ENCODE peak calls at places on chromosome 3, in eight cellular contexts. I, B, R, H, P, G, W and Z are unnamed samples.

GRCh38 chr3:9226326-9226725 is 23.1 kb downstream of the SRGAP3 start:
- DNase-seq in I (no peak), B (no peak), R (peak), H (no peak), P (no peak), G (no peak), W (peak), Z (no peak)

GRCh38 chr3:3119393-3119851 is 7.3 kb upstream of the TRNT1 start:
- DNase-seq in I (no peak), B (peak), R (no peak), H (no peak), P (no peak), G (no peak), W (no peak), Z (no peak)

GRCh38 chr3:167913218-167913902 is 177.8 kb downstream of the SERPINI1 start:
- DNase-seq in I (no peak), B (peak), R (no peak), H (no peak), P (no peak), G (no peak), W (no peak), Z (no peak)

GRCh38 chr3:57939776-57940175 is 68.4 kb upstream of the FLNB start:
- DNase-seq in I (no peak), B (no peak), R (no peak), H (no peak), P (no peak), G (no peak), W (no peak), Z (no peak)

GRCh38 chr3:58237940-58238681 is 519 bp downstream of the ABHD6 start:
- DNase-seq in I (no peak), B (peak), R (peak), H (peak), P (peak), G (peak), W (peak), Z (peak)

GRCh38 chr3:163622384-163622783 is 1455.9 kb downstream of the SI start:
- DNase-seq in I (no peak), B (no peak), R (no peak), H (no peak), P (no peak), G (no peak), W (no peak), Z (peak)

GRCh38 chr3:129577356-129577755 is 29.1 kb downstream of the PLXND1 start:
- DNase-seq in I (no peak), B (no peak), R (no peak), H (no peak), P (no peak), G (peak), W (no peak), Z (no peak)

GRCh38 chr3:142578309-142579223 is at the start of gene ATR:
- DNase-seq in I (peak), B (peak), R (peak), H (peak), P (peak), G (peak), W (peak), Z (peak)

GRCh38 chr3:42012935-42013651 is 51.2 kb upstream of the ULK4 start:
- DNase-seq in I (peak), B (peak), R (peak), H (peak), P (peak), G (peak), W (peak), Z (peak)

GRCh38 chr3:17444865-17445264 is 297.6 kb downstream of the TBC1D5 start:
- DNase-seq in I (no peak), B (no peak), R (no peak), H (no peak), P (no peak), G (no peak), W (no peak), Z (no peak)

GRCh38 chr3:36416660-36417059 is 36.4 kb downstream of the STAC start:
- DNase-seq in I (no peak), B (no peak), R (no peak), H (no peak), P (no peak), G (no peak), W (no peak), Z (no peak)

GRCh38 chr3:38579551-38580449 is 69.7 kb downstream of the SCN5A start:
- DNase-seq in I (no peak), B (peak), R (no peak), H (no peak), P (no peak), G (peak), W (no peak), Z (no peak)

GRCh38 chr3:122546151-122546550 is 17.9 kb downstream of the PARP9 start:
- DNase-seq in I (no peak), B (no peak), R (no peak), H (no peak), P (no peak), G (no peak), W (no peak), Z (no peak)

GRCh38 chr3:32816439-32817194 is 1.2 kb upstream of the TRIM71 start:
- DNase-seq in I (peak), B (no peak), R (no peak), H (no peak), P (no peak), G (no peak), W (peak), Z (peak)

GRCh38 chr3:45126730-45127129 is 19.4 kb downstream of the CDCP1 start:
- DNase-seq in I (no peak), B (no peak), R (no peak), H (no peak), P (peak), G (peak), W (no peak), Z (no peak)

GRCh38 chr3:141410408-141410807 is 42.1 kb downstream of the ZBTB38 start:
- DNase-seq in I (no peak), B (peak), R (peak), H (no peak), P (no peak), G (peak), W (peak), Z (no peak)

GRCh38 chr3:116314476-116314875 is 130.8 kb downstream of the LSAMP start:
- DNase-seq in I (no peak), B (no peak), R (no peak), H (no peak), P (no peak), G (no peak), W (no peak), Z (no peak)

GRCh38 chr3:115081444-115081843 is 65.6 kb downstream of the ZBTB20 start:
- DNase-seq in I (no peak), B (no peak), R (no peak), H (no peak), P (no peak), G (no peak), W (no peak), Z (no peak)
- TF ChIP-seq CTCF in I (no peak), B (no peak), R (no peak), H (no peak), P (no peak), G (no peak), W (no peak), Z (peak)

DNA sequence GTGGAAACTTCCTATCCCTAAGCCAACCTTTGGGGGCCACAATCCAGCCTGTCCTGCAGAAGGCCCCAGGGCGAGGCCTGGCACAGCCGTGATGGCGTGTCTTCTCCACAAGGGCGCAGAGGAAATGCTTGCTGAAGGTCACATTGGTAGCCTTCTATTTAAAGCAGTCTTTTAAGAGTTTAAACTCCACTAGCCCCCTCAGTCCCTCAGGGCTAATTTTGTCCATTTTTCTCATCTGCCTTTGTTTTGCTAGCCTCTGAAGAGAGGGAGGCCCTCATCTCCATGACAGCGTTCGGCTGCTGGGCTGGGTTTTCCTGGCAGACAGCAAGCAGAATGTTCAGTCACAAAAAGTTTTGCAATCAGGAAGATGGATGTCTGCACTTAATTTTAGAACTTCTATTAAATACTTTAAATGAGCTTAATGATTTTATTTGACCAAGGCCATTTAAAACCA is 40.8 kb downstream of the RARB start:
- DNase-seq in I (no peak), B (no peak), R (peak), H (no peak), P (no peak), G (peak), W (peak), Z (peak)
- TF ChIP-seq CTCF in I (no peak), B (no peak), R (no peak), H (no peak), P (no peak), G (no peak), W (no peak), Z (peak)

GRCh38 chr3:19171794-19172193 is 23.5 kb downstream of the KCNH8 start:
- DNase-seq in I (no peak), B (no peak), R (no peak), H (no peak), P (no peak), G (no peak), W (no peak), Z (no peak)

DNA sequence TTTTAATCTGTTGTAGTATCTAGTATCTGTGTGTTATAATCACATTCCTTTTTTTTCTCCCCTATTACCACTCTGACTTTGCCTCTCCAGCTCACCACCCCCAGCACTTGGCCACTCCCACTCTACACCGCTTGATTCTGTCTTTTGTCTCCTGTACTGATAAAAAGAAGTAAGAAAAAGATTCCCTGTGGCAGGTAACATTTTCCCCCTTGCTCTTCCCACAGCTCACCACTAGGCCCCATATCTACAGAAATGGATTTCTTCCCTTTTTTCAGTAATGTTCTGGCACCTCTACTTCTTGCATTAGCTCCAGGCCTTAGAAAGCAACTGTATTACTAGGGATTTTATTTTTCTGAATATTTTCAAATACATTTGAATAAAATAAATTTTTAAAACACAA is 25.6 kb downstream of the KCNH8 start:
- DNase-seq in I (no peak), B (no peak), R (no peak), H (no peak), P (no peak), G (no peak), W (no peak), Z (no peak)
- TF ChIP-seq CTCF in I (peak), B (no peak), R (no peak), H (no peak), P (no peak), G (no peak), W (no peak), Z (peak)

DNA sequence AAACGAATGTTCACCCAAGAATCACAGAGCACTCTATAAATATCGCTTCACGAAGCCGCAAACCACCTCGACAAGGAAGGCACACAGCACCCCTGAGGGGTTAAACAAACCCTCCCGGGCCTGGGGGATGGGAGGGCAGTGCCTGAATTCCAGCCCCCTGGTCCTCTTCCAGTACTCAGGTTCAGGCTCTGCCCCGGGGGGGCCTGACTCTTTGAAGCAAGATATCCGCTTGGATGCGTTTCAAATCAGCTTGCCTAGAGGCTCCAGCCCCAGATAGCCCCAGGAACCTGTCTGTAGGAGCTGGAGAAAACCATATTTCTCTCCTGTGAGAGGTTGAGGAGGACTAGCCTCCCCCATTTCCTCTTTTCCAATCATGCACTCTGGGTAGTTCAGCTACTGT is 194.7 kb downstream of the WNT5A start:
- DNase-seq in I (peak), B (no peak), R (no peak), H (no peak), P (no peak), G (no peak), W (peak), Z (no peak)
- TF ChIP-seq CTCF in I (no peak), B (no peak), R (no peak), H (no peak), P (no peak), G (no peak), W (no peak), Z (no peak)

GRCh38 chr3:126994661-126995161 is 11.8 kb downstream of the PLXNA1 start:
- DNase-seq in I (no peak), B (no peak), R (no peak), H (no peak), P (no peak), G (no peak), W (peak), Z (no peak)

GRCh38 chr3:126995254-126995770 is 12.4 kb downstream of the PLXNA1 start:
- DNase-seq in I (no peak), B (no peak), R (no peak), H (no peak), P (no peak), G (no peak), W (peak), Z (no peak)

GRCh38 chr3:126996905-126997304 is 14.0 kb downstream of the PLXNA1 start:
- DNase-seq in I (no peak), B (no peak), R (no peak), H (no peak), P (no peak), G (no peak), W (no peak), Z (no peak)

GRCh38 chr3:126997455-126998038 is 14.6 kb downstream of the PLXNA1 start:
- DNase-seq in I (no peak), B (no peak), R (no peak), H (no peak), P (no peak), G (no peak), W (no peak), Z (no peak)

DNA sequence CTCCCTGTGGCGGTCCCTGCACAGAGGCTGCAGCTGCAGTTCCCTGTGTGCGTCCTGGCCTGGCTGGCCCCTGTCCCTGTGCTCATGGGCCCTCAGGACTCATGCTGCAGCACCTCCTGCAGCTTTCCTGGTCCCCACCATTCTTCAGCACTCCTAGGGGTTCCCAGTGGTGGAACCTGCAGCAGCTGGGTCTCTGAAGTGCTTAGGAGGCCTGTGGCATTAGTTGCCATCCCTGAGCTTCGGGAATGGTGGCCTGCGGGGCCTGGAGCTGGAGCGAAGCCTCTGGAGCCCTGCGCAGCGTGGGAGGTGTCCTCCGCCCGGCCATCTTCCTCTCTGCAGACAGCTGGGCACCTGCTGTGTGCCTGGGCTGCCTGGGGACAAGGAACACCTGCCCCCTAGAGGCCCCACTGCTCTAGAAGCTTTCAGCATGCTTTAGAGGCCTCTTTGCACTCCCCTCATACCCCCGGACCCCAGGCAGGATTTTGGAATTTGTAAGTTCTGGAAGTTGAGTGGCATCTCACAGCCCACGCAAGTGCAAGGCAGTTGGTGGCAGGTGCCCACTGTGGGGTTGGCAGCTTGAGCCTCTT is 13.1 kb downstream of the PLXNA1 start:
- DNase-seq in I (no peak), B (no peak), R (no peak), H (no peak), P (no peak), G (no peak), W (no peak), Z (no peak)
- TF ChIP-seq CTCF in I (no peak), B (peak), R (no peak), H (no peak), P (no peak), G (no peak), W (no peak), Z (no peak)